ENCODE peak calls at places on chromosomes 3 and 15, in six cellular contexts. One of them, this sample, is unnamed.

GRCh38 chr15:92921215-92922131 is 21.3 kb downstream of the CHD2 start:
- DNase-seq in SHP77: no peak
- DNase-seq in fibroblast of lung: peak; percentile 72
- DNase-seq in B cell: no peak
- DNase-seq in activated CD4-positive, alpha-beta T cell treated with anti-CD3 and anti-CD28 coated beads, Interleukin-2, amount 50 U/mL, for 48 hours: no peak
- DNase-seq in nephron progenitor cell: no peak
- DNase-seq in this sample: peak; percentile 54

GRCh38 chr3:103056953-103057450 is 622.2 kb downstream of the ZPLD1 start:
- DNase-seq in SHP77: no peak
- DNase-seq in fibroblast of lung: peak; percentile 46
- DNase-seq in B cell: no peak
- DNase-seq in activated CD4-positive, alpha-beta T cell treated with anti-CD3 and anti-CD28 coated beads, Interleukin-2, amount 50 U/mL, for 48 hours: no peak
- DNase-seq in nephron progenitor cell: no peak
- DNase-seq in this sample: no peak

GRCh38 chr3:132787616-132788015 is 65.4 kb upstream of the NPHP3 start:
- DNase-seq in SHP77: no peak
- DNase-seq in fibroblast of lung: peak; percentile 20
- DNase-seq in B cell: no peak
- DNase-seq in activated CD4-positive, alpha-beta T cell treated with anti-CD3 and anti-CD28 coated beads, Interleukin-2, amount 50 U/mL, for 48 hours: no peak
- DNase-seq in nephron progenitor cell: no peak
- DNase-seq in this sample: no peak

GRCh38 chr15:43135351-43135750 is 2.0 kb downstream of the TMEM62 start:
- DNase-seq in SHP77: no peak
- DNase-seq in fibroblast of lung: no peak
- DNase-seq in B cell: no peak
- DNase-seq in activated CD4-positive, alpha-beta T cell treated with anti-CD3 and anti-CD28 coated beads, Interleukin-2, amount 50 U/mL, for 48 hours: no peak
- DNase-seq in nephron progenitor cell: no peak
- DNase-seq in this sample: no peak

GRCh38 chr3:128112406-128112968 is 11.1 kb downstream of the RUVBL1 start:
- DNase-seq in SHP77: peak; percentile 27
- DNase-seq in fibroblast of lung: peak; percentile 89
- DNase-seq in B cell: no peak
- DNase-seq in activated CD4-positive, alpha-beta T cell treated with anti-CD3 and anti-CD28 coated beads, Interleukin-2, amount 50 U/mL, for 48 hours: peak; percentile 54
- DNase-seq in nephron progenitor cell: no peak
- DNase-seq in this sample: peak; percentile 96

GRCh38 chr3:45626096-45626887 is 31.7 kb downstream of the LIMD1 start:
- DNase-seq in SHP77: no peak
- DNase-seq in fibroblast of lung: no peak
- DNase-seq in B cell: no peak
- DNase-seq in activated CD4-positive, alpha-beta T cell treated with anti-CD3 and anti-CD28 coated beads, Interleukin-2, amount 50 U/mL, for 48 hours: no peak
- DNase-seq in nephron progenitor cell: no peak
- DNase-seq in this sample: no peak

GRCh38 chr3:124969963-124970722 is 35.6 kb upstream of the MUC13 start:
- DNase-seq in SHP77: no peak
- DNase-seq in fibroblast of lung: no peak
- DNase-seq in B cell: no peak
- DNase-seq in activated CD4-positive, alpha-beta T cell treated with anti-CD3 and anti-CD28 coated beads, Interleukin-2, amount 50 U/mL, for 48 hours: no peak
- DNase-seq in nephron progenitor cell: no peak
- DNase-seq in this sample: no peak

GRCh38 chr3:196138927-196139680 is 57.2 kb upstream of the TFRC start:
- DNase-seq in SHP77: no peak
- DNase-seq in fibroblast of lung: peak; percentile 75
- DNase-seq in B cell: no peak
- DNase-seq in activated CD4-positive, alpha-beta T cell treated with anti-CD3 and anti-CD28 coated beads, Interleukin-2, amount 50 U/mL, for 48 hours: no peak
- DNase-seq in nephron progenitor cell: no peak
- DNase-seq in this sample: peak; percentile 45

GRCh38 chr15:69557340-69558137 is 104.9 kb downstream of the RPLP1 start:
- DNase-seq in SHP77: no peak
- DNase-seq in fibroblast of lung: peak; percentile 96
- DNase-seq in B cell: no peak
- DNase-seq in activated CD4-positive, alpha-beta T cell treated with anti-CD3 and anti-CD28 coated beads, Interleukin-2, amount 50 U/mL, for 48 hours: no peak
- DNase-seq in nephron progenitor cell: no peak
- DNase-seq in this sample: peak; percentile 95

GRCh38 chr15:98452238-98452637 is 196.1 kb upstream of the IGF1R start:
- DNase-seq in SHP77: no peak
- DNase-seq in fibroblast of lung: no peak
- DNase-seq in B cell: no peak
- DNase-seq in activated CD4-positive, alpha-beta T cell treated with anti-CD3 and anti-CD28 coated beads, Interleukin-2, amount 50 U/mL, for 48 hours: no peak
- DNase-seq in nephron progenitor cell: no peak
- DNase-seq in this sample: no peak

GRCh38 chr15:39624806-39625205 is 43.9 kb downstream of the THBS1 start:
- DNase-seq in SHP77: no peak
- DNase-seq in fibroblast of lung: peak; percentile 93
- DNase-seq in B cell: no peak
- DNase-seq in activated CD4-positive, alpha-beta T cell treated with anti-CD3 and anti-CD28 coated beads, Interleukin-2, amount 50 U/mL, for 48 hours: peak; percentile 59
- DNase-seq in nephron progenitor cell: no peak
- DNase-seq in this sample: peak; percentile 82

GRCh38 chr15:92074161-92074560 is 220.7 kb downstream of the SLCO3A1 start:
- DNase-seq in SHP77: no peak
- DNase-seq in fibroblast of lung: no peak
- DNase-seq in B cell: no peak
- DNase-seq in activated CD4-positive, alpha-beta T cell treated with anti-CD3 and anti-CD28 coated beads, Interleukin-2, amount 50 U/mL, for 48 hours: no peak
- DNase-seq in nephron progenitor cell: no peak
- DNase-seq in this sample: no peak

GRCh38 chr15:69748131-69748530 is 295.5 kb downstream of the RPLP1 start:
- DNase-seq in SHP77: no peak
- DNase-seq in fibroblast of lung: no peak
- DNase-seq in B cell: no peak
- DNase-seq in activated CD4-positive, alpha-beta T cell treated with anti-CD3 and anti-CD28 coated beads, Interleukin-2, amount 50 U/mL, for 48 hours: no peak
- DNase-seq in nephron progenitor cell: no peak
- DNase-seq in this sample: no peak

GRCh38 chr3:151477596-151478375 is 16.9 kb upstream of the IGSF10 start:
- DNase-seq in SHP77: no peak
- DNase-seq in fibroblast of lung: no peak
- DNase-seq in B cell: no peak
- DNase-seq in activated CD4-positive, alpha-beta T cell treated with anti-CD3 and anti-CD28 coated beads, Interleukin-2, amount 50 U/mL, for 48 hours: no peak
- DNase-seq in nephron progenitor cell: no peak
- DNase-seq in this sample: no peak

GRCh38 chr3:112498916-112499315 is 356 bp downstream of the BTLA start:
- DNase-seq in SHP77: no peak
- DNase-seq in fibroblast of lung: no peak
- DNase-seq in B cell: no peak
- DNase-seq in activated CD4-positive, alpha-beta T cell treated with anti-CD3 and anti-CD28 coated beads, Interleukin-2, amount 50 U/mL, for 48 hours: no peak
- DNase-seq in nephron progenitor cell: no peak
- DNase-seq in this sample: no peak

GRCh38 chr3:150235799-150236198 is 172.3 kb upstream of the TSC22D2 start:
- DNase-seq in SHP77: no peak
- DNase-seq in fibroblast of lung: peak; percentile 96
- DNase-seq in B cell: no peak
- DNase-seq in activated CD4-positive, alpha-beta T cell treated with anti-CD3 and anti-CD28 coated beads, Interleukin-2, amount 50 U/mL, for 48 hours: no peak
- DNase-seq in nephron progenitor cell: no peak
- DNase-seq in this sample: peak; percentile 81

This sample was measured in A172.